ENCODE peak calls at places on chromosomes 11 and 22, in five cellular contexts. One of them, this sample, is unnamed.
A peak's percentile ranks its signal among the peaks of the same experiment; 100 is the strongest.

GRCh38 chr11:61949169-61950034 is 749 bp upstream of the BEST1 start:
- DNase-seq in left ventricle myocardium inferior: peak; percentile 70
- DNase-seq in DND-41: peak; percentile 66
- DNase-seq in A549: peak; percentile 71
- DNase-seq in lower leg skin: peak; percentile 95
- DNase-seq in this sample: no peak

GRCh38 chr11:33790088-33790487 is 15.8 kb upstream of the FBXO3 start:
- DNase-seq in lower leg skin: no peak
- DNase-seq in DND-41: no peak
- DNase-seq in A549: no peak
- DNase-seq in left ventricle myocardium inferior: no peak
- DNase-seq in this sample: no peak

GRCh38 chr22:41352058-41352457 is 29.7 kb upstream of the TEF start:
- DNase-seq in left ventricle myocardium inferior: no peak
- DNase-seq in lower leg skin: no peak
- DNase-seq in A549: peak; percentile 56
- DNase-seq in DND-41: no peak
- DNase-seq in this sample: no peak

GRCh38 chr11:47917643-47918369 is 62.6 kb upstream of the PTPRJ start:
- DNase-seq in A549: peak; percentile 94
- DNase-seq in DND-41: peak; percentile 73
- DNase-seq in left ventricle myocardium inferior: peak; percentile 78
- DNase-seq in lower leg skin: peak; percentile 94
- DNase-seq in this sample: no peak

GRCh38 chr11:16603890-16604783 is 134.3 kb upstream of the C11orf58 start:
- DNase-seq in A549: no peak
- DNase-seq in left ventricle myocardium inferior: peak; percentile 71
- DNase-seq in lower leg skin: peak; percentile 89
- DNase-seq in DND-41: no peak
- DNase-seq in this sample: no peak

GRCh38 chr22:22720724-22721261 is 76.4 kb downstream of the GGTLC2 start:
- DNase-seq in lower leg skin: no peak
- DNase-seq in left ventricle myocardium inferior: no peak
- DNase-seq in DND-41: no peak
- DNase-seq in A549: no peak
- DNase-seq in this sample: no peak

GRCh38 chr22:44179989-44180705 is 578 bp upstream of the PARVG start:
- DNase-seq in left ventricle myocardium inferior: no peak
- DNase-seq in DND-41: no peak
- DNase-seq in lower leg skin: no peak
- DNase-seq in A549: no peak
- DNase-seq in this sample: no peak

GRCh38 chr11:8773916-8774537 is 91.4 kb downstream of the RPL27A start:
- DNase-seq in lower leg skin: peak; percentile 29
- DNase-seq in A549: no peak
- DNase-seq in DND-41: no peak
- DNase-seq in left ventricle myocardium inferior: no peak
- DNase-seq in this sample: no peak

GRCh38 chr11:26522912-26523610 is 49.0 kb downstream of the MUC15 start:
- DNase-seq in lower leg skin: no peak
- DNase-seq in DND-41: no peak
- DNase-seq in A549: peak; percentile 64
- DNase-seq in left ventricle myocardium inferior: no peak
- DNase-seq in this sample: peak; percentile 1

GRCh38 chr22:41256254-41256897 is 15.6 kb upstream of the CHADL start:
- DNase-seq in A549: peak; percentile 66
- DNase-seq in DND-41: no peak
- DNase-seq in lower leg skin: no peak
- DNase-seq in left ventricle myocardium inferior: no peak
- DNase-seq in this sample: peak; percentile 7

GRCh38 chr11:43845816-43846215 is 34.8 kb upstream of the ALKBH3 start:
- DNase-seq in lower leg skin: no peak
- DNase-seq in A549: no peak
- DNase-seq in left ventricle myocardium inferior: no peak
- DNase-seq in DND-41: no peak
- DNase-seq in this sample: no peak

GRCh38 chr22:43039800-43040199 is 24.9 kb upstream of the PACSIN2 start:
- DNase-seq in left ventricle myocardium inferior: no peak
- DNase-seq in DND-41: no peak
- DNase-seq in lower leg skin: no peak
- DNase-seq in A549: no peak
- DNase-seq in this sample: no peak

GRCh38 chr11:65291613-65292012 is 23.1 kb upstream of the CDC42EP2 start:
- DNase-seq in left ventricle myocardium inferior: no peak
- DNase-seq in lower leg skin: no peak
- DNase-seq in DND-41: no peak
- DNase-seq in A549: peak; percentile 54
- DNase-seq in this sample: no peak

GRCh38 chr22:47705350-47705749 is 942.9 kb downstream of the TBC1D22A start:
- DNase-seq in A549: no peak
- DNase-seq in DND-41: no peak
- DNase-seq in left ventricle myocardium inferior: no peak
- DNase-seq in lower leg skin: no peak
- DNase-seq in this sample: no peak

GRCh38 chr22:29060251-29060650 is 1.4 kb downstream of the C22orf31 start:
- DNase-seq in left ventricle myocardium inferior: no peak
- DNase-seq in DND-41: no peak
- DNase-seq in A549: no peak
- DNase-seq in lower leg skin: peak; percentile 69
- DNase-seq in this sample: no peak

GRCh38 chr11:125990244-125990643 is 44.4 kb downstream of the VSIG10L2 start:
- DNase-seq in DND-41: no peak
- DNase-seq in lower leg skin: no peak
- DNase-seq in left ventricle myocardium inferior: no peak
- DNase-seq in A549: no peak
- DNase-seq in this sample: no peak

GRCh38 chr11:116194156-116194904 is 578.5 kb downstream of the BUD13 start:
- DNase-seq in A549: no peak
- DNase-seq in lower leg skin: no peak
- DNase-seq in DND-41: no peak
- DNase-seq in left ventricle myocardium inferior: no peak
- DNase-seq in this sample: no peak

GRCh38 chr11:96263361-96263763 is 79.6 kb downstream of the MAML2 start:
- DNase-seq in A549: peak; percentile 37
- DNase-seq in left ventricle myocardium inferior: no peak
- DNase-seq in DND-41: no peak
- DNase-seq in lower leg skin: no peak
- DNase-seq in this sample: peak; percentile 89

GRCh38 chr22:46187862-46188261 is 37.5 kb downstream of the PPARA start:
- DNase-seq in lower leg skin: peak; percentile 29
- DNase-seq in left ventricle myocardium inferior: no peak
- DNase-seq in A549: no peak
- DNase-seq in DND-41: no peak
- DNase-seq in this sample: peak; percentile 79

GRCh38 chr22:40058265-40058664 is 63.5 kb downstream of the FAM83F start:
- DNase-seq in A549: no peak
- DNase-seq in left ventricle myocardium inferior: no peak
- DNase-seq in DND-41: no peak
- DNase-seq in lower leg skin: no peak
- DNase-seq in this sample: no peak

GRCh38 chr11:69642549-69642912 is 1.6 kb downstream of the CCND1 start:
- DNase-seq in A549: no peak
- DNase-seq in lower leg skin: no peak
- DNase-seq in left ventricle myocardium inferior: peak; percentile 38
- DNase-seq in DND-41: no peak
- DNase-seq in this sample: no peak

GRCh38 chr11:19060629-19061028 is at the start of gene MRGPRX2:
- DNase-seq in DND-41: no peak
- DNase-seq in lower leg skin: no peak
- DNase-seq in left ventricle myocardium inferior: no peak
- DNase-seq in A549: no peak
- DNase-seq in this sample: no peak

GRCh38 chr11:103949781-103950180 is 86.7 kb upstream of the DDI1 start:
- DNase-seq in lower leg skin: no peak
- DNase-seq in DND-41: no peak
- DNase-seq in left ventricle myocardium inferior: no peak
- DNase-seq in A549: peak; percentile 16
- DNase-seq in this sample: no peak

GRCh38 chr22:39351689-39352214 is 2.0 kb downstream of the SYNGR1 start:
- DNase-seq in DND-41: no peak
- DNase-seq in left ventricle myocardium inferior: no peak
- DNase-seq in lower leg skin: no peak
- DNase-seq in A549: no peak
- DNase-seq in this sample: no peak

GRCh38 chr22:23565942-23566715 is 14.0 kb downstream of the IGLL1 start:
- DNase-seq in A549: no peak
- DNase-seq in left ventricle myocardium inferior: no peak
- DNase-seq in lower leg skin: no peak
- DNase-seq in DND-41: peak; percentile 59
- DNase-seq in this sample: no peak

GRCh38 chr11:76805206-76805913 is 22.2 kb downstream of the TSKU start:
- DNase-seq in A549: peak; percentile 75
- DNase-seq in left ventricle myocardium inferior: no peak
- DNase-seq in DND-41: peak; percentile 10
- DNase-seq in lower leg skin: no peak
- DNase-seq in this sample: no peak

GRCh38 chr11:116079580-116079979 is 575.4 kb upstream of the CADM1 start:
- DNase-seq in left ventricle myocardium inferior: no peak
- DNase-seq in lower leg skin: no peak
- DNase-seq in DND-41: no peak
- DNase-seq in A549: no peak
- DNase-seq in this sample: no peak

GRCh38 chr11:32312865-32313403 is 122.4 kb downstream of the WT1 start:
- DNase-seq in DND-41: peak; percentile 60
- DNase-seq in left ventricle myocardium inferior: no peak
- DNase-seq in lower leg skin: no peak
- DNase-seq in A549: peak; percentile 88
- DNase-seq in this sample: peak; percentile 32
- H3K4me3 ChIP-seq in DND-41: no peak overlapping the region
- H3K4me3 ChIP-seq in left ventricle myocardium inferior: no peak overlapping the region
- H3K4me3 ChIP-seq in lower leg skin: no peak overlapping the region
- H3K4me3 ChIP-seq in A549: peak overlapping the region; percentile 18
- H3K4me3 ChIP-seq in this sample: no peak overlapping the region

DNA sequence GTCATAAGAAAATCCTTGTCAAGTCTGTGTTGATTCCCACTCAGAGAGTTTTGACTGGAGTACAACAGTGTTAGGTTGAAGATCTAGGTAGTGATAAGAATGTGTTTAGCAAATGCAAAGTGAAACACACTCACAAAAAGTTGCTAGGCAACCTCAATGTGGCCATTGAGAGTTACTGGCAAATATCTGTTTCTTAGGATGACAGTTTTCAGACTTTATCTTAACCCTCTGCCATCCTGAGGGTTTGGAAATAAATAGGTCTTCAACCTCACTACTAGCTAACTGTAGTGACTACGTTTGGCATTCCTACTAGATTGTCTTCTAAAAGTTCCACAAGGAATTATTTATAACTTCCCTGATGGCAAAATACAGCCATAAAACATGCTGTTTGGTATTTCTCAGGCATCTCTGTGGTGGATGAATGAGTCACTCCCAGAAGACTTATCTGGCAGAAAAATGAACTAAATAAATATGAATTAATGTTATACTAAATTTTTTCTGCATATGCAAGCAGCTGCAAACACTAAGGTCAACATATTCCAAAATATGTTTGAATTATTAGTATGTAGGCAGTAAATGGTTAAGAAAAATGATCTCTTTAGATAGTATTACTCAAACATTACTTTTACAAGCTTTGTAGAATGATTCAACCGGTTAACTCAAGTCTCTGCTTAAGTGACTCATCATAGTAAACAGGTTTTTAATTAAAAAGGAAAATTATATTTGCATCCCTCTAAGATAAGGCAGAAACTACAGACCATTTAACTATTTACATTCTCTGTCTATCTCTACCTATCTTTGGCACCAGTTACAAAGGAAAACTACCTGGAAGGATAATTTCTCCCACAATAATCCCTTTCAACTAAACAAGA is 17.1 kb upstream of the SYTL2 start:
- DNase-seq in DND-41: no peak
- DNase-seq in lower leg skin: no peak
- DNase-seq in A549: peak; percentile 85
- DNase-seq in left ventricle myocardium inferior: no peak
- DNase-seq in this sample: peak; percentile 86
- TF ChIP-seq CTCF in DND-41: no peak
- TF ChIP-seq CTCF in lower leg skin: no peak
- TF ChIP-seq CTCF in A549: no peak
- TF ChIP-seq CTCF in left ventricle myocardium inferior: no peak
- TF ChIP-seq CTCF in this sample: no peak

DNA sequence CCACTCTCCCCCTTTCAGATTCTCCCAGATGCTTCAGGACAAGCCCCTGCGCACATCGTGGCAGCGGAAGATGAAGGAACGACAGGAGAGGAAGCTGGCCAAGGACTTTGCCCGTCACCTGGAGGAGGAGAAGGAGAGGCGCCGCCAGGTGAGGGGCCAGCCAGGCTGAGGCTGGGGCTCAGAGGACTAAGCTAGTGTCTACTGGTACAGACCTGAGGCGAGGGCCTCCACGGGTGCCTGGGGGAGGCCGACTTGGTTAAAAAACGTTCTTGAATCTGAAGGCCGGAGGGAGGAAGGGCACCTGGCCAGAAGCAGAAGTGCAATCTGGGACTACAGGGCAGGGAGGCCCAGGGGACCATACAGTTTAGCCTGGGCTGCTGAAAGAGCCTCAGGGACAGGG is 6.0 kb downstream of the CCDC86 start:
- DNase-seq in left ventricle myocardium inferior: no peak
- DNase-seq in A549: no peak
- DNase-seq in DND-41: no peak
- DNase-seq in lower leg skin: no peak
- DNase-seq in this sample: no peak
- H3K4me3 ChIP-seq in left ventricle myocardium inferior: no peak overlapping the region
- H3K4me3 ChIP-seq in A549: no peak overlapping the region
- H3K4me3 ChIP-seq in DND-41: no peak overlapping the region
- H3K4me3 ChIP-seq in lower leg skin: no peak overlapping the region
- H3K4me3 ChIP-seq in this sample: no peak overlapping the region

GRCh38 chr22:38302906-38303305 is 14.3 kb downstream of the CSNK1E start:
- DNase-seq in lower leg skin: no peak
- DNase-seq in DND-41: no peak
- DNase-seq in A549: no peak
- DNase-seq in left ventricle myocardium inferior: no peak
- DNase-seq in this sample: no peak

GRCh38 chr22:38305481-38306448 is 11.5 kb downstream of the CSNK1E start:
- DNase-seq in left ventricle myocardium inferior: no peak
- DNase-seq in DND-41: no peak
- DNase-seq in lower leg skin: no peak
- DNase-seq in A549: no peak
- DNase-seq in this sample: peak; percentile 72

GRCh38 chr22:38300197-38300945 is 16.9 kb downstream of the CSNK1E start:
- DNase-seq in left ventricle myocardium inferior: no peak
- DNase-seq in DND-41: no peak
- DNase-seq in lower leg skin: no peak
- DNase-seq in A549: no peak
- DNase-seq in this sample: no peak

GRCh38 chr22:38303974-38304373 is 13.3 kb downstream of the CSNK1E start:
- DNase-seq in A549: no peak
- DNase-seq in left ventricle myocardium inferior: no peak
- DNase-seq in lower leg skin: no peak
- DNase-seq in DND-41: no peak
- DNase-seq in this sample: no peak

DNA sequence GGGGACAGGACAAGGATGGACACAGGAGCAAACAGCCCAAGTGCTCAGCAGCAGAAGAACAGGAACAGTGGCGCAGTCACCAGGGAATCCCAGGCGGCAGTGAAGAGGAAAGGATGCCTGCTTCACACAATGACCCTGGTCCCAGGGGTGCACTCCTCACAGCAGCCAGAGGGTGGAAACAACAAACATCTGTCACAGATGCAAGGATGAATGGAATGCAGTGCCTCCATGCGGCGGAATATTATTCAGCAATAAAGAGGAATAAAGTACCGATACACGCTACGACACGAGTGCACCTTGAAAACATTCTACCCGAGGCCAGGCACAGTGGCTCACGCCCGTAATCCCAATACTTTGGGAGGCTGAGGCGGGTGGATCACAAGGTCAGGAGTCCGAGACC is 12.7 kb downstream of the CSNK1E start:
- DNase-seq in A549: no peak
- DNase-seq in lower leg skin: no peak
- DNase-seq in left ventricle myocardium inferior: peak; percentile 64
- DNase-seq in DND-41: no peak
- DNase-seq in this sample: no peak
- TF ChIP-seq CTCF in A549: no peak
- TF ChIP-seq CTCF in lower leg skin: no peak
- TF ChIP-seq CTCF in left ventricle myocardium inferior: peak; percentile 57
- TF ChIP-seq CTCF in DND-41: no peak
- TF ChIP-seq CTCF in this sample: no peak

This sample was measured in epithelial cell of proximal tubule.